ENCODE peak calls at places on chromosome 10, in eight cellular contexts. M is astrocyte of the spinal cord, X is cardiac muscle cell, C is endothelial cell of umbilical vein, H is osteocyte, N is mammary epithelial cell, U is left colon, V is ELR. Z is an unnamed sample.
A peak's percentile ranks its signal among the peaks of the same experiment; 100 is the strongest.

GRCh38 chr10:35135861-35136260 is 9.2 kb downstream of the CREM start:
- DNase-seq in M (no peak), X (no peak), C (no peak), H (no peak), N (no peak), U (no peak), V (peak; percentile 61), Z (no peak)

GRCh38 chr10:71974489-71975011 is 10.4 kb downstream of the CHST3 start:
- DNase-seq in M (peak; percentile 59), X (peak; percentile 27), C (peak; percentile 45), H (no peak), N (peak; percentile 92), U (no peak), V (peak; percentile 92), Z (no peak)

GRCh38 chr10:62243647-62243997 is 25.0 kb downstream of the RTKN2 start:
- DNase-seq in M (no peak), X (no peak), C (no peak), H (no peak), N (no peak), U (no peak), V (no peak), Z (no peak)

GRCh38 chr10:82191653-82192052 is 316.7 kb downstream of the NRG3 start:
- DNase-seq in M (no peak), X (no peak), C (no peak), H (no peak), N (no peak), U (no peak), V (no peak), Z (no peak)

GRCh38 chr10:22368402-22368801 is 23.1 kb downstream of the SPAG6 start:
- DNase-seq in M (no peak), X (no peak), C (no peak), H (no peak), N (no peak), U (no peak), V (no peak), Z (no peak)

GRCh38 chr10:42926831-42927230 is 144.2 kb downstream of the BMS1 start:
- DNase-seq in M (peak; percentile 4), X (peak; percentile 77), C (no peak), H (no peak), N (no peak), U (no peak), V (peak; percentile 17), Z (no peak)

GRCh38 chr10:625335-625699 is 64.2 kb downstream of the DIP2C start:
- DNase-seq in M (no peak), X (no peak), C (no peak), H (no peak), N (no peak), U (peak; percentile 30), V (no peak), Z (no peak)

GRCh38 chr10:43785252-43785651 is 136.6 kb upstream of the ZNF32 start:
- DNase-seq in M (no peak), X (peak; percentile 51), C (peak; percentile 21), H (no peak), N (no peak), U (no peak), V (no peak), Z (no peak)

GRCh38 chr10:116796469-116796868 is 52.8 kb upstream of the ENO4 start:
- DNase-seq in M (no peak), X (no peak), C (no peak), H (no peak), N (no peak), U (no peak), V (no peak), Z (no peak)

GRCh38 chr10:78658645-78659632 is 409.8 kb upstream of the ZMIZ1 start:
- DNase-seq in M (no peak), X (no peak), C (no peak), H (peak; percentile 23), N (no peak), U (no peak), V (no peak), Z (no peak)

GRCh38 chr10:89389254-89389653 is 3.2 kb upstream of the IFIT1 start:
- DNase-seq in M (peak; percentile 32), X (peak; percentile 62), C (peak; percentile 45), H (no peak), N (peak; percentile 17), U (no peak), V (peak; percentile 61), Z (no peak)